ENCODE peak calls at places on chromosomes 16 and 17, in five cellular contexts. U is K562, A is GM12878, C is HepG2, Y is upper lobe of left lung. X is an unnamed sample.

GRCh38 chr17:28723159-28723835 is 2.7 kb downstream of the TLCD1 start:
- ATAC-seq in U (no peak), A (no peak), C (no peak), Y (no peak), X (no peak)

GRCh38 chr17:60106377-60107059 is 27.8 kb upstream of the HEATR6 start:
- ATAC-seq in U (no peak), A (peak; percentile 62), C (no peak), Y (no peak), X (no peak)

GRCh38 chr16:23907457-23907902 is 71.7 kb downstream of the PRKCB start:
- ATAC-seq in U (peak; percentile 83), A (no peak), C (no peak), Y (no peak), X (no peak)

GRCh38 chr16:85172465-85173071 is 60.3 kb upstream of the CIBAR2 start:
- ATAC-seq in U (peak; percentile 36), A (peak; percentile 77), C (peak; percentile 75), Y (no peak), X (no peak)

GRCh38 chr17:22671110-22671509 is 978.8 kb downstream of the KCNJ18 start:
- ATAC-seq in U (no peak), A (no peak), C (no peak), Y (no peak), X (no peak)

GRCh38 chr16:67399749-67400704 is 6.7 kb upstream of the TPPP3 start:
- ATAC-seq in U (no peak), A (no peak), C (no peak), Y (no peak), X (no peak)

GRCh38 chr16:35208001-35208935 is 1748.9 kb downstream of the TP53TG3F start:
- ATAC-seq in U (no peak), A (no peak), C (no peak), Y (no peak), X (no peak)

GRCh38 chr17:73431401-73432205 is 119.8 kb upstream of the CDC42EP4 start:
- ATAC-seq in U (no peak), A (no peak), C (no peak), Y (no peak), X (no peak)

DNA sequence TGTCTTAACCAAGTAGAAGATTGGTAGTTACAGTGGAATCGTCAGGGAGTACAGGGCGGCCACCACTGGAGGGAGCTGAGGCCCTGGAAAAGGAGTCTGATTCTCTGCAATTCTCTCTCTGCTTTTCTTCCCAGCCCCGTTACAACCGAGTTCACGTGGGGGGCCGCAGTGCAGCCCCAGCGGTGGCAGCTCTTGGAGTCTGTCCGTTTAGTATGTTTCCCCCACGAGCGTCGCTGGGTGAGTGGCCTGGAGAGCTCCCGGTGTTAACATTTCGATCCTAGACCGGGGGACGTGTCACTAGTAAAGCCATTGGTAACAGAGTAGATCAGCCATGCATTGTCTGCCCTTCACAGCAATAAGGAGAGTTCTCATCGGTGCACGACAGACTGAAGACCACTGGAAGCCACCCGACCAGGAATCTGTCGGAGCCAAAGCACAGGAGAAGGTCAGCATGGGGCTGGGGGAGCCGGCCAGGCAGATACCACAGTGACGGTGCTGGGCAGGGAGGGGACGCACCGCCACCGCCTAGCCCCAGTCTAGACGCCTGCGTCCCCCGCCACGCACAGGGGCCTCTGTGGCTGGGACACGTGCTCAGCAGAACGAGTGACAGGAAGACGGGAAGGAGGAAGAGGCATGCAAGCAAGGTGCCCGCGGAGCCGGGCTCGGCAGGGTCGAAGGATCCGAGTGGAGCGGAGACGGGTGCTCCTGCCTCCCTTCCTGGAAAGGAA is 15.7 kb downstream of the SLC16A3 start:
- ATAC-seq in U (peak; percentile 14), A (no peak), C (no peak), Y (no peak), X (no peak)
- TF ChIP-seq POLR2AphosphoS5 in U (no peak), A (peak; percentile 12), C (no peak), Y (no peak), X (no peak)

GRCh38 chr17:81711814-81712467 is at the start of gene SLC25A10:
- ATAC-seq in U (peak; percentile 71), A (peak; percentile 84), C (peak; percentile 56), Y (peak; percentile 93), X (peak; percentile 88)
- TF ChIP-seq EP300 in U (no peak), A (no peak), C (peak; percentile 88), Y (no peak), X (no peak)

DNA sequence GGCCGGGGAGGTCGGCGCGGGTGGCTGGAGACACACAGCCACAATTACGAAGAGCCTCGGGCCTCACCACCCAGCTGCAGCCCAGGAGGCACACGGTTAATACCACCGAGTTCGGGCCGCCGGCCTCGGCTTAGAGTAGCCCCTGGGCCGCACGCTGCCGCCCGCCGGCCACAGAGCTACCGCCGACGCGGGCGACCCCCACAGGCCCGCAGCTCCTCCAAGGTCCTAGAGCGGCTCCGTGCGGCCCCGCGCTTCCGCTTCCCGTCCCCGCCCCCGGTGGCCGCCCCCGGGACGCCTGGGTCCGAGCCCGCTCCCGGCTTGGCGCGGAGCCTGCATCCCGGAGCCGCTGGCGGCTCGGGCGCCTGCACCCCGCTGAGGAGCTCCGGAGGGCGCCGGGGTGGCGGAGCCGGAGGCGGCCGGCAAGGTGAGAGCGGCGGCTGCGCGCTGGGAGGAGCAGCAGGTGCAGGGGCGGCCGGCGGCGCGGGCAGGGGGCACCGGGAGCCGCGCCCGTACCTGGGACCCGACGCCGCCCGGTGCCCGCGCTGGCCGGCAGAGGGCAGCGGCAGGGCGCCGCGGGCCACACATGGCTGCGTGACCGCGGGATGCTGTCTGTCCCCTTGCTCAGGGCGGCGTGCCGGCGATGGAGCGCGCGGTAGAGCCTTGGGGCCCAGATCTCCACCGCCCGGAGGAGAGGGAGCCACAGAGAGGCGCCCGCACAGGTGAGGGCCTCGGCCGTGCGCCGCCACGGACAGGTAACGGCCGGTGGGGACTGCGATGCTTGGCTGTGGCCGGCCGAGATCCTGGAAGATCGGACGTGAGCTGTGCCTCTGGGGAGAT is at the start of gene ZNF48:
- ATAC-seq in U (peak; percentile 95), A (peak; percentile 90), C (peak; percentile 94), Y (peak; percentile 98), X (peak; percentile 97)
- TF ChIP-seq POLR2AphosphoS5 in U (no peak), A (no peak), C (peak; percentile 41), Y (peak; percentile 49), X (peak; percentile 54)

GRCh38 chr17:61307905-61308886 is 91.4 kb upstream of the TBX2 start:
- ATAC-seq in U (no peak), A (no peak), C (no peak), Y (peak; percentile 34), X (peak; percentile 66)
- TF ChIP-seq EP300 in U (no peak), A (no peak), C (no peak), Y (no peak), X (no peak)

GRCh38 chr17:78781339-78782304 is at the start of gene CYTH1:
- ATAC-seq in U (peak; percentile 23), A (peak; percentile 4), C (peak; percentile 29), Y (peak; percentile 29), X (peak; percentile 41)
- TF ChIP-seq POLR2AphosphoS5 in U (no peak), A (peak; percentile 83), C (no peak), Y (peak; percentile 40), X (no peak)

DNA sequence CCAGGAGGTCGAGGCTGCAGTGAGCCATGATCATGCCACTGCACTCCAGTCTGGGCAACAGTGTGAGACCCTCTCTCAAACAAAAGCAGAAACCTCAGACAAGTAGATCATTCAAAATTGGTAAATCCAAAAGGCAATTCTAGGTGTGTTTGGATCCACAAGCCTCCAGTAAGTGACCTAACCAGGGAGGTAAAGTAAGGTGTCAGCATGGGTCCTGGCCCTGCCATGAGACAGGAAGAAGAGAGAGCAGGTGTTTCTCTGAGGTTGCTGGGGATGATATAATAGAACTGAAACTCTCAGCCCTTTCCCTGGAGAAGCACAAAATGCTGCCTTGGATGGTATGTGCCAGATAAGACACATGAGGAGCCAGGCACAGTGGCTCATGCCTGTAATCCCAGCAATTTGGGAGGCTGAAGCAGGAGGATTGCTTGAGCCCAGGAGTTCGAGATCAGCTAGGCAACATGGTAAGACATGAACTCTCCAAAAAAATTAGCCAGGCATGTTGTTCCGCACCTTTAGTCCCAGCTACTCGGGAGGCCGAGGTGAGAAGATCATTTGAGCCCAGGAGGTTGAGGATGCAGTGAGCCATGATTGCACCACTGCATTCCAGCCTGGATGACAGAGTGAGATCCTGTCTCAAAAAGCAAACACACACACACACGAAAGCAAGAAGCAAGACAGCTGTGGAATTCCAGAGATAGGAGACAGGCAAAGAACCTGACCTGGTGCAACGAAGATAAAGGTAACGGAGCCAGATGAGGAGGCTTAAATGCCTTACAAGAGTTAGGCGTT is 6.5 kb downstream of the TM4SF5 start:
- ATAC-seq in U (no peak), A (no peak), C (peak; percentile 86), Y (no peak), X (no peak)
- TF ChIP-seq EP300 in U (no peak), A (no peak), C (peak; percentile 67), Y (no peak), X (no peak)

DNA sequence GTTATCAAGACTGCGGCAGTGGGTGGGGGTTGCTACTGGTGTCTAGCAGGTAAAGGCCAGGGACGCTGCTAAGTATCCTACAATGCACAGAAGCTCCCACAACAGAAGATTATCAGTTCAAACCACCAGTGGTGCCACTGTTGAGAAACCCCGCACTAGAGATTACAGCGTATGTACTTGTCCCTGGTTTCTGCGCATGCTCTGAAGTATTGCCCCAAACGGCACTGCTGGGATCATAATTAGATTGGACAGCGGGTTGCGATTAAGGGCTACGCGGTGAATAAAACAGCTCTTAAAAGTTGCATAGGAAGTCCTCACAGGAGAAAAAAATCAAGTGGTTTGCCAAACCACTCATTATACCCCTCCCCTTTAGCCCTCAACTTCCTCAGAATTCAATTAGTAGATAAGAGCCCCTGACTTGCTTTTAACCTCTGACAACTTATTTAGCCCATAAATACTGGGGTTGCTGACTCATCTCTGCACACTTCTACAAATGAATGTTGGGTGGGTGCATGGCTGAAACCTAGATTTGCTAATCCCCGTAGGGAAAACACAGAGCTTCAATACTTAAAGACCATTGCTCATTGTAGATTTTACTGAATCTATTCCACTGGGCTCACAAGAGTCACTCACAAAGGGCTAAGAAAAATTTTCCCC is 91.7 kb downstream of the RGS9 start:
- ATAC-seq in U (peak; percentile 73), A (peak; percentile 86), C (no peak), Y (peak; percentile 40), X (no peak)
- TF ChIP-seq POLR2AphosphoS5 in U (peak; percentile 45), A (no peak), C (no peak), Y (no peak), X (no peak)

GRCh38 chr17:49690256-49690655 is 12.4 kb upstream of the SPOP start:
- ATAC-seq in U (no peak), A (no peak), C (no peak), Y (no peak), X (no peak)

GRCh38 chr17:49687878-49688491 is 10.1 kb upstream of the SPOP start:
- ATAC-seq in U (peak; percentile 23), A (peak; percentile 45), C (peak; percentile 65), Y (peak; percentile 53), X (no peak)

GRCh38 chr17:49691677-49692191 is 13.8 kb upstream of the SPOP start:
- ATAC-seq in U (peak; percentile 42), A (no peak), C (peak; percentile 17), Y (no peak), X (peak; percentile 5)

GRCh38 chr17:49692751-49693150 is 14.9 kb upstream of the SPOP start:
- ATAC-seq in U (peak; percentile 20), A (no peak), C (no peak), Y (no peak), X (no peak)

GRCh38 chr17:49691086-49691676 is 13.3 kb upstream of the SPOP start:
- ATAC-seq in U (no peak), A (no peak), C (no peak), Y (peak; percentile 10), X (peak; percentile 83)
- TF ChIP-seq EP300 in U (no peak), A (no peak), C (no peak), Y (no peak), X (no peak)